ENCODE peak calls at places on chromosomes 7 and 10, in eight cellular contexts. S is A549, J is astrocyte of the spinal cord, Z is OCI-LY7, N is glutamatergic neuron, V is fibroblast of the aortic adventitia, O is left ventricle myocardium inferior, I is MCF 10A. G is an unnamed sample.

GRCh38 chr7:152347888-152348287 is 87.9 kb downstream of the KMT2C start:
- DNase-seq in S (no peak), J (no peak), Z (no peak), N (no peak), V (no peak), O (no peak), I (no peak), G (no peak)

GRCh38 chr10:33422779-33423520 is 88.5 kb upstream of the NRP1 start:
- DNase-seq in S (no peak), J (peak; percentile 52), Z (no peak), N (no peak), V (peak; percentile 76), O (no peak), I (no peak), G (peak; percentile 64)

GRCh38 chr7:76396039-76396732 is 13.3 kb downstream of the SSC4D start:
- DNase-seq in S (peak; percentile 60), J (no peak), Z (no peak), N (no peak), V (no peak), O (no peak), I (no peak), G (no peak)

GRCh38 chr10:82982110-82982608 is 1107.2 kb downstream of the NRG3 start:
- DNase-seq in S (peak; percentile 28), J (peak; percentile 95), Z (no peak), N (no peak), V (peak; percentile 89), O (no peak), I (peak; percentile 84), G (peak; percentile 94)

GRCh38 chr7:69395072-69395714 is 203.1 kb upstream of the AUTS2 start:
- DNase-seq in S (peak; percentile 63), J (peak; percentile 97), Z (no peak), N (no peak), V (peak; percentile 78), O (no peak), I (no peak), G (peak; percentile 97)

GRCh38 chr7:5045558-5046396 is at the start of gene RBAK:
- DNase-seq in S (peak; percentile 97), J (peak; percentile 93), Z (peak; percentile 98), N (peak; percentile 94), V (peak; percentile 95), O (peak; percentile 95), I (peak; percentile 91), G (peak; percentile 97)

GRCh38 chr7:46757006-46757405 is 824.9 kb downstream of the TNS3 start:
- DNase-seq in S (no peak), J (no peak), Z (no peak), N (no peak), V (no peak), O (no peak), I (no peak), G (no peak)

GRCh38 chr7:140304071-140304799 is 94.1 kb downstream of the SLC37A3 start:
- DNase-seq in S (peak; percentile 37), J (peak; percentile 12), Z (peak; percentile 52), N (no peak), V (peak; percentile 51), O (no peak), I (no peak), G (peak; percentile 6)

GRCh38 chr10:123129553-123130271 is 6.1 kb upstream of the HMX3 start:
- DNase-seq in S (no peak), J (no peak), Z (no peak), N (no peak), V (no peak), O (no peak), I (peak; percentile 63), G (no peak)

GRCh38 chr10:31940839-31941653 is 12.4 kb upstream of the ARHGAP12 start:
- DNase-seq in S (peak; percentile 98), J (peak; percentile 94), Z (peak; percentile 13), N (no peak), V (peak; percentile 89), O (no peak), I (peak; percentile 98), G (peak; percentile 94)

GRCh38 chr10:114239994-114240345 is 916 bp downstream of the VWA2 start:
- DNase-seq in S (no peak), J (no peak), Z (no peak), N (no peak), V (no peak), O (no peak), I (no peak), G (no peak)

GRCh38 chr7:151087247-151088018 is 1.2 kb downstream of the AGAP3 start:
- DNase-seq in S (peak; percentile 53), J (peak; percentile 44), Z (no peak), N (peak; percentile 61), V (peak; percentile 62), O (peak; percentile 72), I (peak; percentile 59), G (peak; percentile 55)

GRCh38 chr10:33212061-33212748 is 122.3 kb downstream of the NRP1 start:
- DNase-seq in S (no peak), J (no peak), Z (no peak), N (no peak), V (no peak), O (no peak), I (peak; percentile 63), G (peak; percentile 73)

GRCh38 chr7:44059219-44060090 is 5.9 kb downstream of the PGAM2 start:
- DNase-seq in S (no peak), J (no peak), Z (no peak), N (no peak), V (no peak), O (peak; percentile 14), I (no peak), G (no peak)

GRCh38 chr7:12373580-12374263 is 29.9 kb downstream of the VWDE start:
- DNase-seq in S (no peak), J (no peak), Z (no peak), N (no peak), V (no peak), O (no peak), I (no peak), G (no peak)

GRCh38 chr10:120459185-120459584 is 2.2 kb downstream of the PLPP4 start:
- DNase-seq in S (no peak), J (peak; percentile 5), Z (no peak), N (no peak), V (no peak), O (no peak), I (no peak), G (no peak)

GRCh38 chr10:47405829-47406547 is 21.9 kb upstream of the ZNF488 start:
- DNase-seq in S (peak; percentile 26), J (no peak), Z (no peak), N (no peak), V (no peak), O (no peak), I (peak; percentile 57), G (no peak)

DNA sequence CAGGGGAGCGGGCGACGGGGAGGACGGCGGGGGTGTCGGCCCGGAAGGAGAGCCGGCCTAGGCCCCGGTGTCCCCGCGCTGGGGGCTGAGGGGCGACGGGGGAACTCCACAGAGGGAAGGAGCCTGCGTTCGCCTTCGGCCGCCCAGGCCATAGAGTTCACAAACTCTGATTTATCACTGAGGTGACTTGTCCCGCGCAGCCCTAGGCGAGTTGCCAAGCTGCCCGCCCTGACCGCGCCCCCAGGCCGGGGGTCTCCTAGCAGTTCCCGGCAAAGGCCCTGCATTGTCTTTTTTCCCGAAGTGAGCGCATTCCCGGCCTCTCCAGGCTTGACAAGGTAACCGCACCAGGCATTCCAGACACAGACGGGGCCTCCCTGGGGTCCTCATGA is 2.9 kb upstream of the NKX6-2 start:
- DNase-seq in S (no peak), J (no peak), Z (no peak), N (no peak), V (no peak), O (no peak), I (no peak), G (no peak)
- TF ChIP-seq CTCF in S (no peak), J (no peak), Z (no peak), N (no peak), V (no peak), O (no peak), I (no peak), G (no peak)

GRCh38 chr10:50289196-50289595 is 37.9 kb upstream of the ASAH2 start:
- DNase-seq in S (no peak), J (no peak), Z (no peak), N (no peak), V (no peak), O (no peak), I (no peak), G (no peak)

GRCh38 chr10:50295367-50295766 is 44.1 kb upstream of the ASAH2 start:
- DNase-seq in S (no peak), J (no peak), Z (no peak), N (no peak), V (no peak), O (no peak), I (no peak), G (no peak)

GRCh38 chr10:50294582-50294981 is 43.3 kb upstream of the ASAH2 start:
- DNase-seq in S (no peak), J (no peak), Z (no peak), N (no peak), V (no peak), O (no peak), I (no peak), G (no peak)

GRCh38 chr10:50293508-50294320 is 42.4 kb upstream of the ASAH2 start:
- DNase-seq in S (no peak), J (no peak), Z (no peak), N (no peak), V (no peak), O (no peak), I (no peak), G (no peak)

DNA sequence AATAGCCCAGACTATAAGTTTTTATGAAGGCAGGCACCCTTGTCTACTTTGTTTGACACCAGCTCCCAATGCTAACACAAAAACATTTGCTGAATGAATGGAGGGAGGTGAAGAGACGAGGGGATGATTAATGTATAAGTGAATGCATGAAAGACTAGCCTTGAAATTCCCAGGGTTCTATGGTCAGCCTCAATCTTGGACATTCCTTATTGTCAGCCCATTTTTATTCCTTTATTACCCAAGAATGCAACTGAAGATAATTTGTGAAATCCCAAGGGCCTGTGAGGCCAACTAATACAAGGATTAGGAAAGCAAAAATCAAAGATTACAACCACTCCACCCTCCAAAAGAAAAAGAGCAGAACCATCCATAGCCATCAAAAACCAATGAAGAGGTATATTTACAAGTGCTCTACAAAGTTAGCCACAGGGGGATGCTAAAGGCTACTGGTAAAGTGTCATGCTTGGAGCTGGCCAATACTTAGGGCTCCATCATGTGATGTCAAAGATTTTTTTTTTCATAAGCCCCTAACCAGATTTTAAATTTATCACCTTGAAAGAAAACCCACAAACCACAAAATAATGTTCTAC is 40.0 kb upstream of the ASAH2 start:
- DNase-seq in S (no peak), J (peak; percentile 43), Z (peak; percentile 29), N (no peak), V (peak; percentile 65), O (no peak), I (peak; percentile 31), G (peak; percentile 56)
- TF ChIP-seq CTCF in S (peak; percentile 12), J (peak; percentile 64), Z (peak; percentile 64), N (no peak), V (peak; percentile 49), O (peak; percentile 67), I (peak; percentile 29), G (peak; percentile 58)

GRCh38 chr10:80382989-80383388 is 25.4 kb upstream of the PRXL2A start:
- DNase-seq in S (peak; percentile 46), J (peak; percentile 40), Z (peak; percentile 59), N (peak; percentile 38), V (peak; percentile 24), O (no peak), I (peak; percentile 57), G (peak; percentile 19)
- TF ChIP-seq CTCF in S (peak; percentile 86), J (peak; percentile 66), Z (peak; percentile 82), N (peak; percentile 16), V (peak; percentile 53), O (peak; percentile 80), I (peak; percentile 75), G (peak; percentile 73)

DNA sequence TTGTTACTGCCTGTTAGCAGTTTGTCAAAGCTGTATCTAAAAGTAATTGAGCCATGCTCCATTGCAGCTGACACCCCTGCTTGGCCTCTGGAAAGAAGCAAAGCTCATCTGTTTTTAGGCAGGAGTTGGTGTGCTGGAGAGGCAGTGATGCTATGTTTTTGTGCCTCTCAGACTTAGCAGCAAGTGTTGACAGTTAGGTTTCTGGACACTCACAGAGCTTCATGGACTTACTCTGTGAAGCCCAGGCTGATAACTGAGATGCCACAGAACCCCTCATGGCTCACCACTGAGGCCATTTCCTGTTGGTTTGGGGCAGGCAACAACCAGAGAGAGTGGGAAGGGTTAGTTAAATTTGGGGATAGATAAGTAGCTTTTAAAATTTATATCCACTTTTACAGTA is 59.8 kb downstream of the BTAF1 start:
- DNase-seq in S (no peak), J (no peak), Z (no peak), N (no peak), V (no peak), O (no peak), I (no peak), G (no peak)
- TF ChIP-seq CTCF in S (no peak), J (no peak), Z (no peak), N (no peak), V (no peak), O (no peak), I (no peak), G (no peak)